ENCODE peak calls at places on chromosomes 12 and 14, in ten cellular contexts. J is GM12892, D is cardiac septum, G is LHCN-M2, B is H9, L is mucosa of descending colon, E is MV-4-11, C is GM10248, Z is renal cortical epithelial cell, H is breast epithelium. T is an unnamed sample.

GRCh38 chr12:57618966-57619433 is 7.8 kb downstream of the ARHGEF25 start:
- DNase-seq in E (no peak), C (no peak), L (no peak), D (peak), J (no peak), G (no peak), B (no peak), Z (no peak), H (no peak), T (no peak)

GRCh38 chr12:2796187-2796663 is 1.5 kb downstream of the FKBP4 start:
- DNase-seq in C (no peak), G (no peak), H (no peak), B (no peak), D (no peak), J (no peak), E (no peak), Z (peak), L (no peak), T (no peak)

GRCh38 chr14:72000907-72001306 is 68.7 kb downstream of the RGS6 start:
- DNase-seq in B (no peak), Z (no peak), L (no peak), H (no peak), D (no peak), G (no peak), E (peak), J (no peak), C (peak), T (peak)

GRCh38 chr12:13596714-13597113 is 384.7 kb downstream of the GRIN2B start:
- DNase-seq in J (no peak), L (no peak), H (no peak), D (no peak), Z (no peak), B (no peak), E (no peak), G (no peak), C (no peak), T (no peak)

GRCh38 chr12:16844875-16845274 is 238.9 kb upstream of the LMO3 start:
- DNase-seq in D (no peak), C (no peak), H (no peak), G (peak), L (no peak), J (no peak), Z (no peak), E (peak), B (peak), T (no peak)

GRCh38 chr12:109130755-109131521 is 14.6 kb downstream of the ACACB start:
- DNase-seq in Z (no peak), D (peak), C (no peak), J (no peak), E (no peak), B (no peak), H (no peak), L (no peak), G (peak), T (no peak)

GRCh38 chr12:103813949-103814348 is 27.1 kb downstream of the NT5DC3 start:
- DNase-seq in J (no peak), D (no peak), B (no peak), E (no peak), C (no peak), Z (no peak), G (no peak), L (no peak), H (no peak), T (no peak)

GRCh38 chr12:52032431-52032796 is 18.8 kb upstream of the NR4A1 start:
- DNase-seq in L (no peak), Z (peak), G (no peak), E (no peak), D (no peak), B (no peak), C (no peak), J (no peak), H (peak), T (no peak)

GRCh38 chr12:76976777-76977465 is 88.4 kb downstream of the E2F7 start:
- DNase-seq in C (no peak), H (no peak), E (no peak), Z (peak), G (peak), D (no peak), B (no peak), J (no peak), L (no peak), T (no peak)

GRCh38 chr12:15220451-15220850 is 766 bp downstream of the RERG start:
- DNase-seq in L (no peak), H (no peak), C (no peak), E (no peak), D (no peak), J (no peak), G (no peak), B (no peak), Z (no peak), T (no peak)

GRCh38 chr14:32366256-32366655 is 37.2 kb downstream of the AKAP6 start:
- DNase-seq in D (no peak), B (no peak), E (no peak), H (no peak), C (no peak), Z (peak), J (no peak), L (no peak), G (peak), T (no peak)

GRCh38 chr12:69623970-69624369 is 13.3 kb upstream of the LRRC10 start:
- DNase-seq in G (no peak), J (no peak), L (no peak), Z (no peak), E (no peak), D (peak), C (no peak), H (no peak), B (no peak), T (no peak)

GRCh38 chr12:104080764-104081163 is 16.4 kb downstream of the HCFC2 start:
- DNase-seq in D (no peak), Z (no peak), C (no peak), E (no peak), J (no peak), B (no peak), G (no peak), H (no peak), L (no peak), T (no peak)

GRCh38 chr12:52231305-52232232 is 1.5 kb upstream of the KRT7 start:
- DNase-seq in H (peak), L (no peak), C (no peak), E (no peak), Z (peak), B (no peak), G (no peak), D (peak), J (no peak), T (no peak)

GRCh38 chr14:69789118-69789640 is 7.9 kb downstream of the SLC10A1 start:
- DNase-seq in L (no peak), J (no peak), C (no peak), B (no peak), G (no peak), E (no peak), D (no peak), H (no peak), Z (no peak), T (no peak)

GRCh38 chr12:39145175-39145999 is 240.0 kb upstream of the CPNE8 start:
- DNase-seq in J (no peak), E (peak), B (peak), L (peak), C (peak), H (no peak), D (no peak), Z (peak), G (no peak), T (no peak)

GRCh38 chr12:49055978-49056754 is 4.4 kb downstream of the KMT2D start:
- DNase-seq in G (peak), C (peak), H (no peak), J (peak), D (peak), L (no peak), E (peak), Z (peak), B (peak), T (peak)

GRCh38 chr12:89245090-89245489 is 107.2 kb downstream of the DUSP6 start:
- DNase-seq in J (no peak), H (no peak), D (no peak), Z (peak), E (peak), C (no peak), B (no peak), G (no peak), L (peak), T (no peak)

GRCh38 chr14:104094709-104095425 is 9.4 kb downstream of the ASPG start:
- DNase-seq in C (peak), Z (no peak), H (no peak), D (no peak), E (peak), B (peak), G (peak), L (peak), J (peak), T (no peak)

GRCh38 chr14:89425931-89426330 is 8.9 kb upstream of the FOXN3 start:
- DNase-seq in C (no peak), Z (peak), D (no peak), L (no peak), E (peak), H (no peak), B (no peak), G (peak), J (no peak), T (no peak)

GRCh38 chr12:56629459-56630179 is 507 bp downstream of the BAZ2A start:
- DNase-seq in L (peak), J (no peak), E (no peak), H (peak), Z (no peak), G (no peak), C (peak), B (no peak), D (no peak), T (no peak)

GRCh38 chr12:52441320-52441911 is 7.2 kb upstream of the KRT75 start:
- DNase-seq in J (no peak), B (no peak), C (no peak), D (no peak), H (peak), E (no peak), L (no peak), G (no peak), Z (peak), T (no peak)

GRCh38 chr14:34214961-34215360 is 247.1 kb downstream of the SPTSSA start:
- DNase-seq in B (no peak), C (no peak), L (no peak), D (no peak), J (no peak), H (no peak), G (no peak), E (no peak), Z (no peak), T (no peak)

GRCh38 chr14:77638738-77639137 is 22.3 kb upstream of the SPTLC2 start:
- DNase-seq in C (no peak), B (no peak), E (no peak), D (no peak), L (no peak), J (no peak), H (no peak), Z (peak), G (peak), T (no peak)

GRCh38 chr14:81246561-81247270 is 26.0 kb upstream of the GTF2A1 start:
- DNase-seq in E (peak), L (no peak), Z (peak), J (no peak), H (no peak), B (no peak), C (no peak), G (peak), D (no peak), T (no peak)

GRCh38 chr12:47881826-47882427 is 22.9 kb downstream of the VDR start:
- DNase-seq in G (peak), H (peak), J (no peak), L (no peak), Z (peak), E (peak), B (no peak), C (no peak), D (no peak), T (no peak)

GRCh38 chr12:91892081-91892855 is 253.4 kb downstream of the BTG1 start:
- DNase-seq in G (peak), J (no peak), E (no peak), B (no peak), H (no peak), L (no peak), D (no peak), Z (no peak), C (no peak), T (no peak)